ENCODE peak calls at places on chromosome 1, in eight cellular contexts. K is GM10248, W is heart right ventricle, O is cardiac fibroblast, I is Peyer's patch, X is uterus, T is ascending aorta, P is choroid plexus epithelial cell. H is an unnamed sample.

GRCh38 chr1:23423415-23424170 is 955 bp downstream of the TCEA3 start:
- DNase-seq in K (no peak), W (peak), O (no peak), I (peak), X (peak), T (no peak), P (no peak), H (no peak)

GRCh38 chr1:228090613-228091081 is 8.1 kb downstream of the ARF1 start:
- DNase-seq in K (no peak), W (no peak), O (peak), I (peak), X (peak), T (peak), P (peak), H (no peak)

GRCh38 chr1:151237678-151238466 is 16.7 kb upstream of the PSMD4 start:
- DNase-seq in K (peak), W (no peak), O (no peak), I (no peak), X (no peak), T (no peak), P (no peak), H (peak)

GRCh38 chr1:114153051-114153620 is 533 bp downstream of the SYT6 start:
- DNase-seq in K (no peak), W (peak), O (no peak), I (no peak), X (peak), T (no peak), P (no peak), H (peak)

GRCh38 chr1:204530932-204531331 is 14.7 kb downstream of the MDM4 start:
- DNase-seq in K (peak), W (no peak), O (no peak), I (no peak), X (no peak), T (no peak), P (no peak), H (peak)

GRCh38 chr1:204562075-204562990 is 46.1 kb downstream of the MDM4 start:
- DNase-seq in K (no peak), W (no peak), O (no peak), I (no peak), X (no peak), T (no peak), P (no peak), H (no peak)

GRCh38 chr1:176559474-176560390 is 96.8 kb downstream of the PAPPA2 start:
- DNase-seq in K (peak), W (no peak), O (peak), I (no peak), X (peak), T (peak), P (peak), H (peak)

GRCh38 chr1:53544731-53545515 is 85.7 kb downstream of the DMRTB1 start:
- DNase-seq in K (no peak), W (no peak), O (no peak), I (peak), X (peak), T (peak), P (no peak), H (no peak)

GRCh38 chr1:212461916-212462660 is 29.4 kb downstream of the NENF start:
- DNase-seq in K (no peak), W (no peak), O (no peak), I (no peak), X (no peak), T (no peak), P (no peak), H (no peak)

GRCh38 chr1:2322065-2322571 is 69.2 kb downstream of the MORN1 start:
- DNase-seq in K (no peak), W (peak), O (peak), I (no peak), X (peak), T (peak), P (peak), H (no peak)
- TF ChIP-seq CTCF in K (no peak), W (no peak), O (peak), I (no peak), X (peak), T (no peak), P (peak), H (no peak)

DNA sequence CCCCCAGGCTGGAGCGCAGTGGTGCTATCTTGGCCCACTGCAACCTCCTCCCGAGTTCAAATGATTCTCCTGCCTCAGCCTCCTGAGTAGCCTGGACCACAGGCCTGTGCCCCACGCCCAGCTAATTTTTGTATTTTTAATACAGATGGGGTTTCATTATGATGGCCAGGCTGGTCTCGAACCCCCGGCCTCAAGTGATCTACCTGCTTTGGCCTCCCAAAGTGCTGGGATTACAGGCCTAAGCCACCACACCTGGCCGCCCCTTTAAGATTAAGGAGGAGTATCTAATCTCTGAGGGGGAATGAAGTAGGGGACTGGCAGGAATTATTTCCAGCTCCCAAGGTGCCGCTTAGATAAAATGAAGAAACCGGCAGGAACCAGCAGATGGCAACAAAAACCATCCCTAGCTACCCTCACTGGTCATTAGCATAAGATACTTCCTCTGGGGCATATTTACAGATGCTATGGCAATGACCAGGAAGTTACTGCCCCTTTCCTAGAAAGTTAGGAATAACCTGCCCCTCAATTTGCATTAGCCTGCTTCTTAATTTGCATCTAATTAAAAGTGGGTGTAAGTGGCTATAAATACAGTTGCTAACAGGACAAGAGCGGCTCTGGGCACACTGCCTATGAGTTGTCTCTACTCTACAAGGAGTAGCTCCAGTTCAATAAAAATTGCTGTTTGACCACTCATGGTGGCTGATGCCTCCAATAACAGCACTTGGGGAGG is 7.1 kb upstream of the NSUN4 start:
- DNase-seq in K (peak), W (no peak), O (peak), I (no peak), X (no peak), T (no peak), P (peak), H (peak)
- TF ChIP-seq CTCF in K (peak), W (no peak), O (peak), I (peak), X (no peak), T (no peak), P (peak), H (peak)

DNA sequence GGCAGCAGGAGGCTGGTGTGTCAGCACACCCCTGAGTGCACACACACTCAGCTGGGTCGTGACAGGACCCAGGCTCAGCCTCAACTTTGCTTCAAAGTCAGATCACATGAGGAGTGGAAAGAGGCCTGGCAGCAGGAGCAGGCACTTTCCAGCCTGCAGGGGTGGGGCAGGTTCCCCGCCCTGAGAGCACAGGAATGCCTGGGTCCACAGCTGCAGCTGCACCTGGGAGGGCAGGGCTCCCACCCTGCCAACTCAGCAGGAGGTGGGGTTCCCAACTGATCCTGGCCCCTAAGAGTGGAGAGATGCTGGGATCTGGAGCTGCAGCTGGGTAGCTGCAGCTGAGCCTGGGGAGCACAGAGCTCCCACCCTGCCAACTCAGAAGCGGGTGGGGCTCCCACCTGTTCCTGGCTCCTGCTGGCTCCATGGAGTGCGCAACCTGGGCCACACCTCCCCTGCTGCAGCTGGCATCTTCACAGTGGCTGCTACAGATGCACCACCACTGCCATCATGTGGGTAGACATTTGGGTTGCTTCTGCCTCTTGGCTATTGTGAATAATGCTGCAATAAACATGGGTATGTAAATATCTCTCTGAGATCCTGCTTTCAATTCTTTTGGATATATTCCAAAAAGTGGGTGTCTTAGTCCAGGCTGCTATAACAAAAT is 415.4 kb downstream of the TTLL7 start:
- DNase-seq in K (no peak), W (no peak), O (peak), I (peak), X (no peak), T (no peak), P (peak), H (no peak)
- TF ChIP-seq CTCF in K (peak), W (peak), O (no peak), I (no peak), X (no peak), T (no peak), P (peak), H (no peak)

GRCh38 chr1:42453386-42453785 is 2.4 kb downstream of the ZMYND12 start:
- DNase-seq in K (no peak), W (no peak), O (no peak), I (no peak), X (no peak), T (no peak), P (no peak), H (no peak)

GRCh38 chr1:42454409-42454808 is 1.4 kb downstream of the ZMYND12 start:
- DNase-seq in K (no peak), W (no peak), O (no peak), I (no peak), X (no peak), T (no peak), P (no peak), H (no peak)

GRCh38 chr1:42456754-42457089 is 379 bp downstream of the PPCS start:
- DNase-seq in K (peak), W (no peak), O (peak), I (no peak), X (peak), T (peak), P (peak), H (peak)

DNA sequence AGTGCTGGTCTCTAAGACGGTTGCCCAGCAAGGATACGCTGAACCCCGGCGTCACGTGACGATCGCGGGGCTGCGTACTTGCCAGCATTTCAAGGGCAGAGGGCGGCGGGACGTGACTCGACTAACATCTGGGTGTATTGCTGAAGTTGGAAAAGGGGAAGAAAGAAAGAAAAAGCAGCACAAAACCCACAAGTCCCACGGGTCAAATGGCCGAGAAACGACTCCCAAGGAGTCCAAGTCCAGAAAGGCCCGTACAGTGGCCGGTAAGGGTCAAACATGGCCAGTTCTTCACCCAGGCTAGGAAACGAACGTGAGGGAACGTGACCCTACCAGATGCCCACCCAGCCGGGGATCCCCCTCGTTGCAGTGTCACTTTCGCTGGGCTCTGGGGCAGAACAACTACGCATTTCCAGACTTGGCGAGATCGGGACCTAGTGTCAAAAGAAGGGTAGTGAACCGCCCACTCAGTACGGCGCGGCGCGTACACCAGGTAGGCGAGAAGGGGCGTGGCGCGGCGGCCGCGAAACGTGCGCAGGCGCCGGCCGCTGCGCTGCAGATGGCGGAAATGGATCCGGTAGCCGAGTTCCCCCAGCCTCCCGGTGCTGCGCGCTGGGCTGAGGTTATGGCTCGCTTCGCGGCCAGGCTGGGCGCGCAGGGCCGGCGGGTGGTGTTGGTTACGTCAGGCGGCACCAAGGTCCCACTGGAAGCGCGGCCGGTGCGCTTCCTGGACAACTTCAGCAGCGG is at the start of the genes PPCS and ZMYND12:
- DNase-seq in K (peak), W (peak), O (peak), I (peak), X (peak), T (peak), P (peak), H (peak)
- TF ChIP-seq CTCF in K (no peak), W (no peak), O (no peak), I (peak), X (peak), T (peak), P (no peak), H (no peak)

GRCh38 chr1:91763252-91763651 is 122.7 kb downstream of the TGFBR3 start:
- DNase-seq in K (no peak), W (no peak), O (peak), I (no peak), X (no peak), T (peak), P (peak), H (no peak)

GRCh38 chr1:91765880-91766443 is 120.0 kb downstream of the TGFBR3 start:
- DNase-seq in K (no peak), W (no peak), O (no peak), I (no peak), X (no peak), T (peak), P (no peak), H (no peak)

GRCh38 chr1:91766883-91767282 is 119.1 kb downstream of the TGFBR3 start:
- DNase-seq in K (no peak), W (no peak), O (no peak), I (no peak), X (no peak), T (no peak), P (no peak), H (no peak)

GRCh38 chr1:91764471-91765115 is 121.4 kb downstream of the TGFBR3 start:
- DNase-seq in K (no peak), W (no peak), O (no peak), I (no peak), X (no peak), T (peak), P (no peak), H (no peak)

GRCh38 chr1:91765293-91765692 is 120.7 kb downstream of the TGFBR3 start:
- DNase-seq in K (no peak), W (no peak), O (no peak), I (no peak), X (no peak), T (peak), P (no peak), H (no peak)
- TF ChIP-seq CTCF in K (no peak), W (no peak), O (no peak), I (no peak), X (no peak), T (no peak), P (no peak), H (no peak)

H was measured in GM13976.